ENCODE peak calls at places on chromosomes 5 and 9, in six cellular contexts. D is body of pancreas, C is tibial artery, L is mesenchymal stem cell, X is fibroblast of lung, O is endodermal cell. W is an unnamed sample. For H3K9me3, the result is how much of the 10 kb centered on the place peaks cover.

GRCh38 chr5:158234323-158235158 is 375.6 kb upstream of the CLINT1 start:
- DNase-seq in X (peak), D (no peak), C (no peak), O (no peak), L (no peak), W (no peak)

GRCh38 chr9:131593255-131593820 is 48.0 kb downstream of the PRRT1B start:
- DNase-seq in O (no peak), L (peak), D (no peak), C (no peak), X (peak), W (no peak)

GRCh38 chr5:39371367-39371635 is 7.0 kb upstream of the C9 start:
- DNase-seq in L (no peak), O (no peak), C (no peak), X (no peak), D (no peak), W (no peak)

GRCh38 chr5:171310816-171311697 is 2.0 kb downstream of the TLX3 start:
- DNase-seq in D (no peak), C (peak), O (peak), L (peak), X (peak), W (peak)

GRCh38 chr5:74040811-74041491 is 415.0 kb downstream of the ARHGEF28 start:
- DNase-seq in C (no peak), X (no peak), L (no peak), O (no peak), D (no peak), W (no peak)

GRCh38 chr5:173733831-173734491 is 117.5 kb upstream of the BOD1 start:
- DNase-seq in D (no peak), X (no peak), O (no peak), C (no peak), L (no peak), W (no peak)

GRCh38 chr9:83355024-83355444 is 183.2 kb downstream of the FRMD3 start:
- DNase-seq in C (no peak), O (no peak), X (peak), L (peak), D (no peak), W (no peak)

GRCh38 chr5:52743970-52744369 is 43.7 kb upstream of the ITGA1 start:
- DNase-seq in X (peak), C (no peak), O (no peak), L (peak), D (no peak), W (no peak)

GRCh38 chr9:83047839-83048775 is 14.8 kb downstream of the RASEF start:
- DNase-seq in O (no peak), C (no peak), L (no peak), X (peak), D (peak), W (no peak)

GRCh38 chr9:130943226-130943625 is 4.2 kb upstream of the FIBCD1 start:
- DNase-seq in O (no peak), X (no peak), L (no peak), D (no peak), C (no peak), W (no peak)

GRCh38 chr5:54471398-54471797 is 15.9 kb downstream of the HSPB3 start:
- DNase-seq in D (no peak), C (no peak), L (no peak), X (no peak), O (no peak), W (no peak)

GRCh38 chr9:9563817-9564216 is 1049.0 kb downstream of the PTPRD start:
- DNase-seq in C (no peak), L (no peak), D (no peak), O (no peak), X (no peak), W (no peak)

GRCh38 chr9:117354252-117354847 is 60.5 kb downstream of the ASTN2 start:
- DNase-seq in L (no peak), O (no peak), D (no peak), C (no peak), X (no peak), W (no peak)

DNA sequence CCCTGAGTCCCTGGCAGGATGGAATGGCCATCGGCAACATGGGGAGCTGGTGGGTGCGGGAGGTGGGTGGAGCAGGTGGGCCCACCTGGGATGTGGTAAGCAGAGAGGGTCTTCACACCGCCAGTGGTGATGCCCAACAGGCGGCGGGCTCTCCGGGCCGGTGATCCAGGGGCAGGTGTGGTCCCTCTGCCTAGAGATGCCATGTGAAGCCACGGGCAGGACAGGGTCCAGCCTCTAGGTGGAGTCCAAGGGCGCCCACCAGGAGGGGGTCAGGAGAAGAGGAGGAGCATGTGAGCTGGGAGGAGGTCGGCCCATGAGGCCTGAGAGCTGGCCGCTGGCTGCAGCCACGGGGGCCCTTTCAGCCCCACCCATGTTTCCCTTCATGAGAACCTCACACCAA is 221.1 kb downstream of the FANCC start:
- DNase-seq in L (no peak), C (no peak), X (no peak), D (no peak), O (no peak), W (no peak)
- H3K9me3 ChIP-seq in L (under half), C (under half), X (under half), D (under half), O (under half), W (under half)

GRCh38 chr5:9034671-9035070 is 511.2 kb downstream of the SEMA5A start:
- DNase-seq in X (peak), D (no peak), O (no peak), C (no peak), L (peak), W (no peak)
- H3K9me3 ChIP-seq in X (under half), D (under half), O (under half), C (under half), L (under half), W (under half)

GRCh38 chr9:138120511-138121437 is 243.2 kb downstream of the CACNA1B start:
- DNase-seq in C (no peak), O (no peak), D (no peak), L (no peak), X (no peak), W (no peak)
- H3K9me3 ChIP-seq in C (under half), O (under half), D (under half), L (under half), X (under half), W (under half)

GRCh38 chr5:4374866-4375265 is 765.3 kb upstream of the ADAMTS16 start:
- DNase-seq in O (no peak), L (no peak), D (no peak), C (no peak), X (no peak), W (no peak)
- H3K9me3 ChIP-seq in O (under half), L (under half), D (under half), C (under half), X (under half), W (under half)

GRCh38 chr5:178325311-178326053 is 92.9 kb upstream of the PHYKPL start:
- DNase-seq in L (no peak), C (no peak), D (peak), O (no peak), X (no peak), W (no peak)
- H3K9me3 ChIP-seq in L (under half), C (under half), D (under half), O (under half), X (under half), W (under half)

GRCh38 chr5:126433708-126434107 is 10.5 kb downstream of the GRAMD2B start:
- DNase-seq in X (no peak), O (no peak), D (no peak), C (no peak), L (no peak), W (no peak)
- H3K9me3 ChIP-seq in X (under half), O (under half), D (under half), C (under half), L (under half), W (under half)

W was measured in Caco-2.